ENCODE peak calls at places on chromosomes 7 and 10, in four cellular contexts. Y is mesendoderm, T is mesenchymal stem cell, L is IMR-90. P is an unnamed sample.

GRCh38 chr7:69115788-69116187 is 482.5 kb upstream of the AUTS2 start:
- DNase-seq in L (no peak), Y (peak; percentile 49), T (no peak), P (no peak)

GRCh38 chr7:20329389-20330175 is 1.1 kb upstream of the ITGB8 start:
- DNase-seq in T (peak; percentile 81), Y (peak; percentile 95), L (peak; percentile 71), P (no peak)

GRCh38 chr10:3776796-3777571 is 8.0 kb downstream of the KLF6 start:
- DNase-seq in Y (peak; percentile 40), L (peak; percentile 94), T (peak; percentile 89), P (no peak)

GRCh38 chr10:98269435-98269912 is 1.5 kb upstream of the LOXL4 start:
- DNase-seq in Y (peak; percentile 92), L (peak; percentile 73), T (peak; percentile 65), P (no peak)

GRCh38 chr7:75611557-75612178 is 119.5 kb downstream of the SPDYE5 start:
- DNase-seq in L (no peak), Y (peak; percentile 74), T (no peak), P (peak; percentile 68)

GRCh38 chr10:78656397-78656796 is 412.4 kb upstream of the ZMIZ1 start:
- DNase-seq in T (no peak), L (no peak), Y (no peak), P (no peak)

GRCh38 chr10:74987339-74988054 is 124.0 kb upstream of the SAMD8 start:
- DNase-seq in L (no peak), T (no peak), Y (no peak), P (no peak)

GRCh38 chr10:60377955-60378354 is 11.7 kb downstream of the ANK3 start:
- DNase-seq in Y (no peak), T (no peak), L (peak; percentile 58), P (no peak)

GRCh38 chr7:43152696-43153095 is 40.2 kb downstream of the HECW1 start:
- DNase-seq in T (no peak), Y (no peak), L (no peak), P (no peak)

GRCh38 chr10:7417103-7417623 is 6.3 kb upstream of the SFMBT2 start:
- DNase-seq in T (peak; percentile 54), Y (peak; percentile 25), L (peak; percentile 64), P (no peak)

GRCh38 chr7:80150621-80151273 is 16.1 kb downstream of the GNAI1 start:
- DNase-seq in Y (peak; percentile 67), L (peak; percentile 54), T (peak; percentile 71), P (no peak)

GRCh38 chr7:143393267-143394041 is 12.3 kb downstream of the ZYX start:
- DNase-seq in L (peak; percentile 45), T (no peak), Y (no peak), P (no peak)

GRCh38 chr10:22341190-22341935 is 3.9 kb upstream of the SPAG6 start:
- DNase-seq in Y (peak; percentile 29), T (peak; percentile 52), L (peak; percentile 15), P (no peak)

GRCh38 chr7:77791336-77791735 is 6.9 kb downstream of the TMEM60 start:
- DNase-seq in Y (peak; percentile 25), T (peak; percentile 40), L (no peak), P (no peak)

GRCh38 chr10:111481271-111482073 is 404.6 kb downstream of the ADRA2A start:
- DNase-seq in Y (peak; percentile 16), L (no peak), T (no peak), P (no peak)

GRCh38 chr7:155741805-155742204 is 70.5 kb downstream of the SHH start:
- DNase-seq in L (no peak), Y (no peak), T (no peak), P (no peak)

GRCh38 chr7:100612730-100613446 is 548 bp downstream of the MOSPD3 start:
- DNase-seq in L (no peak), Y (no peak), T (peak; percentile 22), P (no peak)

GRCh38 chr10:30536578-30536977 is 93.0 kb downstream of the LYZL2 start:
- DNase-seq in L (no peak), Y (no peak), T (no peak), P (no peak)

GRCh38 chr10:65394898-65395297 is 1530.9 kb upstream of the LRRTM3 start:
- DNase-seq in T (peak; percentile 63), Y (no peak), L (no peak), P (no peak)

GRCh38 chr7:40437498-40437897 is 302.7 kb downstream of the SUGCT start:
- DNase-seq in L (peak; percentile 95), Y (peak; percentile 87), T (peak; percentile 87), P (no peak)

GRCh38 chr10:49523301-49523700 is 15.6 kb downstream of the ERCC6 start:
- DNase-seq in T (no peak), L (no peak), Y (no peak), P (no peak)

GRCh38 chr7:7751243-7752092 is 33.1 kb upstream of the RPA3 start:
- DNase-seq in Y (peak; percentile 49), L (no peak), T (no peak), P (no peak)

GRCh38 chr10:62632071-62632809 is 172.3 kb upstream of the ADO start:
- DNase-seq in T (no peak), L (no peak), Y (no peak), P (no peak)

GRCh38 chr7:26046150-26046549 is 105.8 kb upstream of the NFE2L3 start:
- DNase-seq in L (no peak), T (no peak), Y (no peak), P (no peak)

GRCh38 chr10:88423732-88424131 is 159.4 kb downstream of the RNLS start:
- DNase-seq in T (no peak), Y (no peak), L (no peak), P (no peak)

GRCh38 chr7:33459340-33459751 is 330.0 kb downstream of the BBS9 start:
- DNase-seq in L (peak; percentile 66), T (peak; percentile 61), Y (peak; percentile 90), P (no peak)

GRCh38 chr7:11228515-11228914 is 254.8 kb downstream of the PHF14 start:
- DNase-seq in L (no peak), T (peak; percentile 65), Y (no peak), P (no peak)

GRCh38 chr7:116443101-116443523 is 56.4 kb upstream of the CAV2 start:
- DNase-seq in L (peak; percentile 97), T (peak; percentile 82), Y (peak; percentile 54), P (no peak)

GRCh38 chr10:110733256-110733952 is 89.3 kb downstream of the RBM20 start:
- DNase-seq in T (no peak), Y (no peak), L (no peak), P (no peak)

GRCh38 chr7:156001496-156002260 is 189.4 kb upstream of the SHH start:
- DNase-seq in L (no peak), T (no peak), Y (no peak), P (no peak)

GRCh38 chr7:110784749-110785148 is 306.2 kb upstream of the LRRN3 start:
- DNase-seq in Y (no peak), L (no peak), T (no peak), P (no peak)

GRCh38 chr7:4204530-4205165 is 477.4 kb upstream of the FOXK1 start:
- DNase-seq in T (no peak), L (no peak), Y (no peak), P (no peak)

GRCh38 chr7:4205828-4206227 is 476.3 kb upstream of the FOXK1 start:
- DNase-seq in L (no peak), T (no peak), Y (no peak), P (no peak)

GRCh38 chr7:4202154-4202553 is 479.9 kb upstream of the FOXK1 start:
- DNase-seq in L (no peak), T (no peak), Y (no peak), P (no peak)

GRCh38 chr7:4202954-4203353 is 479.1 kb upstream of the FOXK1 start:
- DNase-seq in T (no peak), L (no peak), Y (peak; percentile 40), P (no peak)

DNA sequence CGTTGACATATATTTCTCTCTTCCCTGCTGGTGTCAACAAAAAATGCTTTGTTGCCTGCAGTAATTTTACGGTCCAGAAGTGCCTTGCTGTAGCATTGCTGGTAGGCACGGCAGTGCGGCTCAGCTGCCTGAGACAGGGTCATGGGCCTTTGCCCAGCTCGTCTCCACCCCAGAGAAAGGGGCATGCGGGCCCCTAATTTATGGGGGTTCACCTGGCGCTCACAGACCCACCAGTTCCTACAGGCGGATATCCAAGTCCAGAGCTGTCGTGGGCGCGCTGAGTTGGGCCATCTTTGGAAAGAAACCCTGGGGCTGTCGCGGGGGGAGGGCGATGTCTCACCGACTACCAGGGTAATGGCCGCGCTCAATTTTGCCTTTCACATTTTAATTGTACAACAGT is 478.3 kb upstream of the FOXK1 start:
- DNase-seq in T (no peak), Y (no peak), L (no peak), P (no peak)
- H3K18ac ChIP-seq in T (no peak overlapping the region), Y (no peak overlapping the region), L (no peak overlapping the region), P (no peak overlapping the region)

GRCh38 chr10:102150970-102151773 is 1.0 kb upstream of the NOLC1 start:
- DNase-seq in Y (peak; percentile 81), T (peak; percentile 70), L (peak; percentile 79), P (no peak)
- H3K18ac ChIP-seq in Y (no peak overlapping the region), T (no peak overlapping the region), L (peak overlapping the region; percentile 10), P (peak overlapping the region; percentile 68)

GRCh38 chr10:73168486-73168844 is 546 bp downstream of the FAM149B1 start:
- DNase-seq in L (no peak), Y (peak; percentile 77), T (no peak), P (no peak)
- H3K18ac ChIP-seq in L (no peak overlapping the region), Y (no peak overlapping the region), T (peak overlapping the region; percentile 98), P (no peak overlapping the region)

DNA sequence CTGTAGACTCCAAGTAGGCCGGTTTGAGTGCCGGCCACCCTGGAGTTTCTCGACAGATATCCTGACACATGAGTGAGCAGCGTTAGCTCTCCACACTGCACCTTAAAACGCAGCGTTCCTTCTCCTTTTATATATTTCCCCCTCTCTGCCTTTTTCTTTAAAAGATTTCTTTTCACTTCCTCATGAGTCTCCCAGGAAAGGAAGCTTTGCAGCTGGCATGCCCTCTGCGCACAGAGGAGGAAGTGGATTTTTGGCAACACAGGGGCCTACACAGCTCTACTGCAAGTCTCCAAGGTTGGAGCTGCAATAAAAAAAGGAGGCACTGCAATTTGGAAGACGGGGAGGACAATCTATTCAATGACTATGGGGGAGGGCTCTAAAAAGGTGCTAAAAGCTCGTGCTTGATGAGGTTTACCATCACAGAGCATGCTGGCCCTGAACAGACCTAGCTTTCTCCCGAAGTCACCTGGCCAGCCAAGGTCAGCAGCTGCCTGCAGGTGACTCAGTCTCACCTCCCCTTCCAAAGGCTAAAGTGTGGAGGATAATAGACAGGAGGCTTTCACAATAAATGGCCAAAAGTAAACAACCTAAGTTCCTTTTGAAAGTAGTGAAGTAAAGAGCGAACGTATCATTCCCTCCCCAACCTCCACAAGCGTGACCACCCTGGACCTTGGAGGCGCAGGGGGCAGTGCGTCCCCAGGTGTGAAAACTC is 252.8 kb downstream of the ZMYND11 start:
- DNase-seq in L (no peak), T (no peak), Y (peak; percentile 16), P (no peak)
- H3K18ac ChIP-seq in L (no peak overlapping the region), T (no peak overlapping the region), Y (no peak overlapping the region), P (no peak overlapping the region)

DNA sequence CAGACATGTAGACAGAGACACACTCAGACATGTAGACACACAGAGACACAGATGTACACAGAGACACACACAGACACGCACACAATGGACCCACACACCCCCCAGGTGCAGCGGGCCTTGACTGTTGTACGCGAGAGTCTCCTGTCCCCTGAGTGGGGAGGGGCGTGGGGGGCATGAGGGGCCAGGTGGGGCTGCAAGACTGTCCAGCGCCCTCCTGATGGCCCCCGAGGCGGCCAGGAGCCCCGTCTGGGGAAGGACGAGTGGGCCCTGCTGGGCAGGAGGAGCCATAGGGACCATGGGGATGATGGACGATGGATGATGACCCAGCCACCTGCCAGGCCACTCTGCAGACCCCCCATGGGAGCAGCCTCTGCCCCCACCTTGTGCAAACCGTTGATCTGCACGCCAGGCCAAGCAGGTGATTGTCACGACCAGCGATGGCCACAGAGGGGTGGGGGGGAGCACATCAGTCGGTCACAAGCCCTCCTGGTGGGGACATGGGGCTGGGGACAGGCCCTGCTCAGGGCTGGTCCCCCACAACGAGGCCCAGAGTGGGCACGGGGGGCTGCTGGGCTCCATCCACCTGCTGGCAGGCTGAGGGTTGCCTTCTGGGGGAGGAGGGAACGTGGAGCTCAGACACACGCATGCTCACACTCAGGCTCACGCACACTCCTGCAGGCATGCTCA is 11.6 kb downstream of the VENTX start:
- DNase-seq in Y (no peak), L (no peak), T (no peak), P (no peak)
- H3K18ac ChIP-seq in Y (no peak overlapping the region), L (no peak overlapping the region), T (no peak overlapping the region), P (no peak overlapping the region)